ENCODE peak calls at places on chromosomes 11 and 22, in eight cellular contexts. F, L, N, R, M, V, C and P are unnamed samples.

GRCh38 chr11:46493786-46494185 is 100.0 kb downstream of the AMBRA1 start:
- DNase-seq in F (no peak), L (no peak), N (no peak), R (no peak), M (no peak), V (no peak), C (no peak), P (no peak)

GRCh38 chr11:79510948-79511347 is 70.1 kb upstream of the TENM4 start:
- DNase-seq in F (no peak), L (no peak), N (no peak), R (no peak), M (no peak), V (no peak), C (no peak), P (no peak)

GRCh38 chr22:25366876-25367466 is 147.5 kb downstream of the CRYBB2 start:
- DNase-seq in F (no peak), L (no peak), N (no peak), R (no peak), M (no peak), V (no peak), C (no peak), P (no peak)

GRCh38 chr11:2587976-2588748 is 111.6 kb downstream of the KCNQ1OT1 start:
- DNase-seq in F (peak), L (peak), N (peak), R (no peak), M (no peak), V (no peak), C (no peak), P (no peak)

GRCh38 chr11:69452589-69452988 is 28.9 kb upstream of the LINC01488 start:
- DNase-seq in F (no peak), L (no peak), N (no peak), R (no peak), M (no peak), V (no peak), C (no peak), P (no peak)

GRCh38 chr11:70580036-70580805 is 181.9 kb downstream of the CTTN start:
- DNase-seq in F (peak), L (no peak), N (peak), R (no peak), M (no peak), V (no peak), C (no peak), P (no peak)

GRCh38 chr22:29697853-29698598 is 21.8 kb upstream of the CABP7 start:
- DNase-seq in F (no peak), L (no peak), N (no peak), R (no peak), M (no peak), V (no peak), C (no peak), P (peak)

GRCh38 chr11:130625907-130626306 is 177.5 kb downstream of the ADAMTS15 start:
- DNase-seq in F (no peak), L (no peak), N (no peak), R (no peak), M (peak), V (no peak), C (no peak), P (no peak)

GRCh38 chr11:73478737-73479347 is 102.6 kb downstream of the RELT start:
- DNase-seq in F (no peak), L (peak), N (no peak), R (peak), M (peak), V (no peak), C (no peak), P (no peak)

GRCh38 chr11:99682171-99682570 is 661.4 kb downstream of the CNTN5 start:
- DNase-seq in F (no peak), L (no peak), N (no peak), R (no peak), M (no peak), V (no peak), C (no peak), P (no peak)

GRCh38 chr11:12109591-12110196 is 696 bp upstream of the MICAL2 start:
- DNase-seq in F (no peak), L (no peak), N (no peak), R (no peak), M (no peak), V (no peak), C (no peak), P (no peak)